ENCODE peak calls at places on chromosomes 3 and 15, in four cellular contexts. I is K562, G is HepG2, O is GM12878. J is an unnamed sample.

GRCh38 chr3:31105438-31106077 is 211.1 kb upstream of the GADL1 start:
- DNase-seq in G (no peak), O (no peak), I (no peak), J (no peak)

GRCh38 chr3:148090156-148090555 is 607.5 kb upstream of the AGTR1 start:
- DNase-seq in I (no peak), G (no peak), O (no peak), J (no peak)

GRCh38 chr3:13095408-13095861 is 22.2 kb upstream of the IQSEC1 start:
- DNase-seq in O (no peak), I (no peak), G (no peak), J (no peak)

GRCh38 chr3:3145831-3146230 is 19.1 kb downstream of the TRNT1 start:
- DNase-seq in O (no peak), I (no peak), G (no peak), J (no peak)

GRCh38 chr15:22866066-22866465 is 27.6 kb downstream of the NIPA2 start:
- DNase-seq in I (no peak), G (no peak), O (no peak), J (no peak)

GRCh38 chr3:54167999-54168398 is 45.6 kb downstream of the CACNA2D3 start:
- DNase-seq in O (no peak), G (no peak), I (no peak), J (no peak)

GRCh38 chr15:56243117-56243773 is 434 bp downstream of the RFX7 start:
- DNase-seq in O (no peak), G (no peak), I (peak; percentile 60), J (peak; percentile 56)

GRCh38 chr15:47331796-47332480 is 385.4 kb upstream of the SEMA6D start:
- DNase-seq in G (no peak), O (no peak), I (no peak), J (no peak)

GRCh38 chr3:123021388-123021787 is 6.2 kb downstream of the SEMA5B start:
- DNase-seq in O (no peak), I (no peak), G (no peak), J (no peak)

GRCh38 chr3:140610544-140610943 is 67.3 kb upstream of the TRIM42 start:
- DNase-seq in O (no peak), G (no peak), I (no peak), J (no peak)

GRCh38 chr3:120114376-120114775 is 20.1 kb upstream of the GSK3B start:
- DNase-seq in I (no peak), G (no peak), O (no peak), J (no peak)

GRCh38 chr3:185655426-185656320 is 69.6 kb downstream of the SENP2 start:
- DNase-seq in O (no peak), G (no peak), I (no peak), J (no peak)

GRCh38 chr3:99639579-99639978 is 1.2 kb downstream of the COL8A1 start:
- DNase-seq in I (no peak), G (no peak), O (no peak), J (no peak)

GRCh38 chr3:137172703-137173102 is 214.9 kb downstream of the IL20RB start:
- DNase-seq in O (no peak), I (no peak), G (no peak), J (no peak)

GRCh38 chr3:65348596-65348995 is 660.8 kb upstream of the ADAMTS9 start:
- DNase-seq in I (no peak), G (no peak), O (no peak), J (no peak)

GRCh38 chr3:142724682-142725351 is 983 bp downstream of the TRPC1 start:
- DNase-seq in O (no peak), I (peak; percentile 36), G (peak; percentile 68), J (peak; percentile 75)

GRCh38 chr3:127417709-127418559 is 130.1 kb upstream of the PRR20G start:
- DNase-seq in G (no peak), O (no peak), I (no peak), J (no peak)

GRCh38 chr3:25575001-25575400 is 89.7 kb downstream of the TOP2B start:
- DNase-seq in G (no peak), I (no peak), O (no peak), J (no peak)

GRCh38 chr3:140007946-140008692 is 73.1 kb downstream of the CLSTN2 start:
- DNase-seq in I (no peak), O (no peak), G (no peak), J (no peak)

GRCh38 chr15:27627623-27628022 is 471.5 kb downstream of the OCA2 start:
- DNase-seq in I (no peak), G (no peak), O (no peak), J (no peak)

GRCh38 chr15:66105286-66105984 is 148.1 kb downstream of the MEGF11 start:
- DNase-seq in G (no peak), I (no peak), O (no peak), J (no peak)

GRCh38 chr3:79886204-79886603 is 118.4 kb upstream of the ROBO1 start:
- DNase-seq in G (no peak), O (no peak), I (no peak), J (no peak)

GRCh38 chr15:92930776-92931175 is 30.7 kb downstream of the CHD2 start:
- DNase-seq in I (no peak), O (no peak), G (no peak), J (no peak)

GRCh38 chr15:74783808-74784175 is 1.9 kb downstream of the CSK start:
- DNase-seq in G (no peak), I (no peak), O (no peak), J (no peak)

GRCh38 chr3:71708478-71709098 is 16.6 kb downstream of the EIF4E3 start:
- DNase-seq in I (no peak), G (no peak), O (no peak), J (no peak)

GRCh38 chr3:179297971-179298725 is 24.7 kb upstream of the ZNF639 start:
- DNase-seq in O (no peak), G (no peak), I (no peak), J (no peak)

GRCh38 chr3:139378587-139378986 is 10.9 kb downstream of the COPB2 start:
- DNase-seq in I (no peak), G (peak; percentile 12), O (no peak), J (no peak)

GRCh38 chr3:127091376-127091775 is 101.6 kb upstream of the PRR23E start:
- DNase-seq in O (no peak), G (no peak), I (no peak), J (no peak)

GRCh38 chr15:99704444-99704838 is 28.8 kb downstream of the LYSMD4 start:
- DNase-seq in O (peak; percentile 79), I (peak; percentile 59), G (peak; percentile 81), J (no peak)

GRCh38 chr15:57031605-57032004 is 113.2 kb downstream of the TCF12 start:
- DNase-seq in O (no peak), G (no peak), I (peak; percentile 17), J (no peak)

GRCh38 chr3:179713643-179714090 is 60.8 kb downstream of the USP13 start:
- DNase-seq in I (no peak), O (no peak), G (no peak), J (no peak)

GRCh38 chr3:129836381-129837056 is 57.0 kb downstream of the TMCC1 start:
- DNase-seq in G (no peak), I (no peak), O (no peak), J (no peak)

GRCh38 chr3:185733980-185734724 is 90.7 kb downstream of the IGF2BP2 start:
- DNase-seq in G (peak; percentile 63), O (no peak), I (peak; percentile 68), J (peak; percentile 65)

GRCh38 chr3:192445768-192446644 is 281.3 kb downstream of the FGF12 start:
- DNase-seq in I (no peak), O (no peak), G (no peak), J (no peak)

GRCh38 chr15:63839717-63840116 is 6.0 kb upstream of the HERC1 start:
- DNase-seq in O (no peak), G (no peak), I (no peak), J (no peak)
- TF ChIP-seq NR2C2 in O (no peak), G (no peak), I (no peak), J (no peak)

DNA sequence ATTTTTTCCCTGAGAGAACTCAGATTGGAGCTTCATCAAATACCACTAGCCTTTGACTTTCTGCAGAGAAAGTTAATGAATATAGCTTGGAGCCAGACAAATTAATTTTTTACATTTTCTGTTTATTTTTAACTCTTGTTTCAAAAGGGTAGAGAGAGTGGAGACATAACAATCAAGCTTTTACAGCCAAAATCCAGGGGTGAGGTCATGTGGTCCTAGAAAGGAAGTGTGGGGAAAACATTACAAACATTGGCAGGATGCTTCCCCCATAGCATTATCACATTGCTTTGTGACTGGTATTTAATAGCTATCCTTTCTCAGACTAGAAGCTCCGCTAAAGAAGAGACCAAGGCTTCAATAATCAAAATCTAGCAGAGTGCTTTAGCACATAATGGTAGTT is 46.4 kb upstream of the PHLDB2 start:
- DNase-seq in G (no peak), O (no peak), I (no peak), J (no peak)
- TF ChIP-seq NR2C2 in G (no peak), O (no peak), I (no peak), J (no peak)

GRCh38 chr3:117920240-117920923 is 1114.3 kb downstream of the IGSF11 start:
- DNase-seq in G (no peak), I (no peak), O (no peak), J (no peak)
- TF ChIP-seq NR2C2 in G (no peak), I (no peak), O (no peak), J (no peak)

GRCh38 chr3:52227766-52228165 is 2.3 kb upstream of the TLR9 start:
- DNase-seq in I (no peak), G (no peak), O (no peak), J (no peak)

GRCh38 chr3:52227117-52227516 is 1.7 kb upstream of the TLR9 start:
- DNase-seq in G (no peak), O (no peak), I (no peak), J (no peak)

GRCh38 chr3:52229656-52230055 is 4.2 kb upstream of the TLR9 start:
- DNase-seq in G (no peak), I (no peak), O (no peak), J (no peak)

GRCh38 chr3:52228751-52229291 is 3.4 kb upstream of the TLR9 start:
- DNase-seq in G (no peak), O (no peak), I (no peak), J (no peak)

GRCh38 chr3:52228266-52228665 is 2.8 kb upstream of the TLR9 start:
- DNase-seq in I (peak; percentile 25), O (no peak), G (no peak), J (no peak)
- TF ChIP-seq NR2C2 in I (no peak), O (no peak), G (no peak), J (no peak)

GRCh38 chr3:17179381-17180205 is 294.8 kb downstream of the PLCL2 start:
- DNase-seq in I (no peak), O (peak; percentile 56), G (no peak), J (no peak)
- TF ChIP-seq NR2C2 in I (no peak), O (no peak), G (no peak), J (no peak)

GRCh38 chr15:79629687-79630086 is 197.6 kb downstream of the MINAR1 start:
- DNase-seq in I (no peak), G (no peak), O (no peak), J (no peak)
- TF ChIP-seq NR2C2 in I (no peak), G (no peak), O (no peak), J (no peak)

DNA sequence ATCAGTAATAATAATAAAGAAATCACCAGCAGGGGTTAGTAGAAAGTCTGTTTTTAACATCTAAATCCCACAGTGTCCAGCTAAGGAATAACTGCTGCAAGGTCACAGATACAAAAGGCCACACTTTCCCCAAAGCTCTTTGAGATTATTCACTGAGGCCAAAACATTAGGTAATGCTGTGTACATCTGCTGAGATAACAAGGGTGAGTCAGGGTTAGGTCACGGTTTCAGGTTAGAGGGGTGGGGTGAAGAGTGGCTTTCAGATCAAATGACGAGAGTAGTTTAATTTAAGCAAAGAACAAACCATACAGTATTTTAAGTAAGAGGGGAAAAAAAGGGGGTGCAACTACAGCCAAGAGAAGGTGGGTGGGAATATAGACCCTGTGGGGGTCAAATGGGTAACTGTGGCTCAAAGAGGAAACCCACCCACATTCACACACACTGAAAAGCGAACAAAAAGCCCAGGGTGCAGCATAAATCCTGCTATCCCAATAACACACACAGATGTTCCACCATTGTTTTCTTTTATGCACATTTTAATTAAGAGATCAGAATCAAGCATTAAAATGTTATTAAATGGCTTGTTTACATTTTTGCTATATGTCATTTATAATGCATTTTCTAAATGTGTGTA is 412.9 kb downstream of the TIGIT start:
- DNase-seq in O (no peak), I (peak; percentile 2), G (peak; percentile 94), J (no peak)
- TF ChIP-seq NR2C2 in O (no peak), I (no peak), G (peak; percentile 71), J (no peak)

J was measured in WTC11.